ENCODE peak calls at places on chromosomes 6 and 20, in six cellular contexts. E is CD8-positive, alpha-beta T cell; I is A673; M is colonic mucosa; A is heart left ventricle; Q is upper lobe of right lung. V is an unnamed sample. For H3K4me1, the result is how much of the 10 kb centered on the place peaks cover.

GRCh38 chr6:150666071-150666470 is 66.4 kb downstream of the PLEKHG1 start:
- DNase-seq in E (no peak), I (no peak), M (no peak), A (no peak), Q (no peak), V (no peak)

GRCh38 chr6:13763740-13764381 is 50.5 kb downstream of the MCUR1 start:
- DNase-seq in E (no peak), I (no peak), M (no peak), A (no peak), Q (no peak), V (no peak)

GRCh38 chr6:133184798-133185380 is 56.3 kb upstream of the EYA4 start:
- DNase-seq in E (no peak), I (peak), M (no peak), A (no peak), Q (no peak), V (no peak)

GRCh38 chr6:138503881-138504680 is 4.8 kb upstream of the NHSL1 start:
- DNase-seq in E (no peak), I (no peak), M (no peak), A (no peak), Q (no peak), V (no peak)

GRCh38 chr20:20571068-20571780 is 141.2 kb downstream of the RALGAPA2 start:
- DNase-seq in E (no peak), I (no peak), M (no peak), A (no peak), Q (no peak), V (no peak)

GRCh38 chr6:90110971-90111370 is 185.7 kb downstream of the BACH2 start:
- DNase-seq in E (peak), I (no peak), M (no peak), A (no peak), Q (no peak), V (no peak)

GRCh38 chr6:31125586-31126363 is 5.5 kb upstream of the CDSN start:
- DNase-seq in E (no peak), I (peak), M (no peak), A (no peak), Q (no peak), V (no peak)

GRCh38 chr6:132919476-132919875 is 105.1 kb downstream of the RPS12 start:
- DNase-seq in E (no peak), I (no peak), M (no peak), A (peak), Q (peak), V (peak)

GRCh38 chr6:110656492-110656891 is 158.8 kb downstream of the CDK19 start:
- DNase-seq in E (no peak), I (no peak), M (no peak), A (no peak), Q (no peak), V (no peak)

GRCh38 chr6:88870728-88871330 is 92.6 kb downstream of the RNGTT start:
- DNase-seq in E (no peak), I (peak), M (peak), A (no peak), Q (no peak), V (peak)

GRCh38 chr6:83514877-83515466 is 2.6 kb downstream of the PRSS35 start:
- DNase-seq in E (no peak), I (peak), M (peak), A (no peak), Q (no peak), V (peak)

GRCh38 chr6:36701401-36701991 is 3.9 kb downstream of the RAB44 start:
- DNase-seq in E (no peak), I (no peak), M (no peak), A (no peak), Q (peak), V (no peak)

GRCh38 chr20:25178563-25179438 is 16.7 kb upstream of the ENTPD6 start:
- DNase-seq in E (no peak), I (peak), M (no peak), A (no peak), Q (peak), V (peak)

GRCh38 chr20:58453391-58453790 is 61.8 kb downstream of the APCDD1L start:
- DNase-seq in E (no peak), I (no peak), M (no peak), A (no peak), Q (no peak), V (no peak)

GRCh38 chr6:36949636-36950035 is 4.9 kb upstream of the PI16 start:
- DNase-seq in E (no peak), I (no peak), M (no peak), A (no peak), Q (no peak), V (no peak)

GRCh38 chr20:64167676-64168075 is 3.4 kb downstream of the MYT1 start:
- DNase-seq in E (no peak), I (no peak), M (no peak), A (no peak), Q (no peak), V (no peak)

GRCh38 chr6:63272397-63272796 is 47.4 kb downstream of the LGSN start:
- DNase-seq in E (no peak), I (peak), M (no peak), A (no peak), Q (no peak), V (no peak)

GRCh38 chr20:17568045-17568788 is 1.7 kb upstream of the DSTN start:
- DNase-seq in E (no peak), I (no peak), M (no peak), A (no peak), Q (no peak), V (no peak)
- H3K4me3 ChIP-seq in E (no peak), I (peak), M (peak), A (peak), Q (peak), V (peak)

GRCh38 chr6:106100755-106101154 is 14.6 kb downstream of the PRDM1 start:
- DNase-seq in E (no peak), I (no peak), M (no peak), A (no peak), Q (no peak), V (no peak)

GRCh38 chr6:106097368-106098231 is 11.5 kb downstream of the PRDM1 start:
- DNase-seq in E (no peak), I (peak), M (peak), A (no peak), Q (no peak), V (no peak)

GRCh38 chr6:106099235-106099537 is 13.1 kb downstream of the PRDM1 start:
- DNase-seq in E (no peak), I (no peak), M (peak), A (no peak), Q (no peak), V (no peak)

GRCh38 chr6:106101466-106101865 is 15.3 kb downstream of the PRDM1 start:
- DNase-seq in E (no peak), I (no peak), M (no peak), A (no peak), Q (no peak), V (no peak)

GRCh38 chr6:106098383-106099234 is 12.5 kb downstream of the PRDM1 start:
- DNase-seq in E (peak), I (no peak), M (peak), A (no peak), Q (no peak), V (no peak)
- H3K4me1 ChIP-seq in E (under half), I (under half), M (under half), A (under half), Q (under half), V (under half)

DNA sequence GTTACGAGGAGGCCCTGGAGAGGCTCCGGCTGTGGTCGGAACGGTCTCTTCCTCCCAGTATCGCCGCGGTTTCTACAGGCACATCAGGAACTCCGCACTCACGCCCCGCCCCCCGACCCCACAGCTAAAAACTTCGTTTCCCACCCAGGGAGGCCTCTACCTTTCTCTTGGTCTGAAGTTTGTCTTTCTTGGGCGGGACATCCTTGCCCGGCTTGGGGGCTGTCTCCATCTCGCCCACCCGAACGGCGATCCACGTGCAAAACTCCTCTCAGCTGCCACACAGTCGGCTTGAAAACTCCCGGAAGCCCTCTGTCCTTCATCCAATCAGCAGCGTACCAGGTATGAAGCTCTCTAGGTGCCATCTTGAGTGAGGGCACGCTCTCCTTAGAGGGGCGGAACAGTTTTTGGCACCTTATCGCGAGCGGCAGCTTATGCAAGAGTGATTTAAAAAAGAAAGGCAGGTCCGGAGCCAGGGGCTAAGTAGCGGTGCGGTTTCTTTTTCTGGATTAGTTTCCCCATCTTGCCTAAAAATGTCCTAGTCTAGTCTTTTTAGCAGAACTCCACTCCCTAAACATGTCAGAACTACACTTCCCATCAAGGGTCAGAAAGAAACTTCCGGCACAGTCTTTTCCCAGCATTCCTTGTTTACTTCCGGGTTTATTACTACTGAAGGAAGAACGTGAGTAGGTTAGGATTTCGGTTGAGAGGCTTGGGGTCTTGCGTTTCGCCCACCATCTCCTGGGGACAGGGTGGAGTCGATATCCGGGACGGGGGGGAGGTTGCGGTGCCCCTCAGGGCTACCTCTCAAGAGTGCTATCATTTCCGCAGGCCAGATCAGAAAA is at the start of the genes PFDN6 and WDR46:
- DNase-seq in E (peak), I (peak), M (peak), A (peak), Q (peak), V (peak)
- TF ChIP-seq CTCF in E (no peak), I (no peak), M (no peak), A (no peak), Q (no peak), V (no peak)

GRCh38 chr6:14837435-14837834 is 408.4 kb upstream of the JARID2 start:
- DNase-seq in E (no peak), I (no peak), M (no peak), A (no peak), Q (no peak), V (no peak)
- H3K4me3 ChIP-seq in E (no peak), I (no peak), M (no peak), A (no peak), Q (no peak), V (no peak)

GRCh38 chr20:62365814-62366369 is 1.2 kb downstream of the LAMA5 start:
- DNase-seq in E (no peak), I (peak), M (no peak), A (peak), Q (peak), V (no peak)
- H3K4me1 ChIP-seq in E (under half), I (under half), M (under half), A (half or more), Q (half or more), V (under half)

DNA sequence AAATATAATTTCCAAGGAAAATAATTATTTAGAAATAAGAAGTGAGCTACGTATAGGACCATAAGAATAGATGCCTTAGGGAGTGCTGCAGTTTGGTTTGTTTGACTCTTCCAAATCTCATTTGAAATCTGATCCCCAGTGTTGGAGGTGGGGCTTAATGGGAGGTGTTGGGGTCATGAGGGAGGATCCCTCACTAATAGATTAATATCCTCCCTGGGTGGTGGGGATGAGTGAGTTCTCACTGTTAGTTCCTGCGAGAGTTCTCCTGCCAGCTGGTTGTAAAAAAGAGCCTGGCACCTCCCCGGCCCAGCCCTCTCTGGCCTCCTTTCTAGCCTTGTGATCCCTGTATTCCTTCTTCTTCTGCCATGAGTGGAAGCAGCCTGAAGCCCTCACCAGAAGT is 69.3 kb downstream of the RCAN2 start:
- DNase-seq in E (no peak), I (peak), M (no peak), A (no peak), Q (no peak), V (no peak)
- TF ChIP-seq CTCF in E (no peak), I (no peak), M (no peak), A (no peak), Q (no peak), V (no peak)

GRCh38 chr6:112362027-112362795 is 15.1 kb downstream of the RFPL4B start:
- DNase-seq in E (no peak), I (no peak), M (no peak), A (no peak), Q (no peak), V (no peak)
- H3K4me3 ChIP-seq in E (no peak), I (no peak), M (no peak), A (no peak), Q (no peak), V (no peak)

V was measured in uterus.